ENCODE peak calls at places on chromosomes 3 and 15, in seven cellular contexts. Q, X, J, C, N, H and Z are unnamed samples.

GRCh38 chr15:45149060-45149459 is 19.3 kb downstream of the DUOX1 start:
- DNase-seq in Q (no peak), X (no peak), J (no peak), C (no peak), N (no peak), H (no peak), Z (no peak)

GRCh38 chr3:116254535-116254934 is 190.8 kb downstream of the LSAMP start:
- DNase-seq in Q (no peak), X (no peak), J (no peak), C (no peak), N (no peak), H (no peak), Z (no peak)

GRCh38 chr3:186108106-186108940 is 566 bp downstream of the ETV5 start:
- DNase-seq in Q (peak), X (no peak), J (peak), C (peak), N (peak), H (peak), Z (peak)

GRCh38 chr15:79572691-79573340 is 140.7 kb downstream of the MINAR1 start:
- DNase-seq in Q (no peak), X (no peak), J (no peak), C (no peak), N (no peak), H (no peak), Z (no peak)

GRCh38 chr3:12822725-12823373 is 18.5 kb downstream of the RPL32 start:
- DNase-seq in Q (no peak), X (no peak), J (no peak), C (peak), N (no peak), H (no peak), Z (no peak)

GRCh38 chr15:101256756-101257155 is 4.9 kb upstream of the CHSY1 start:
- DNase-seq in Q (no peak), X (no peak), J (peak), C (peak), N (no peak), H (no peak), Z (no peak)

GRCh38 chr15:46900992-46901391 is 816.3 kb upstream of the SEMA6D start:
- DNase-seq in Q (no peak), X (no peak), J (no peak), C (no peak), N (no peak), H (no peak), Z (no peak)

GRCh38 chr15:96350321-96350720 is 19.8 kb downstream of the NR2F2 start:
- DNase-seq in Q (no peak), X (no peak), J (no peak), C (no peak), N (no peak), H (no peak), Z (no peak)

GRCh38 chr3:104909721-104910120 is 457.0 kb upstream of the ALCAM start:
- DNase-seq in Q (peak), X (no peak), J (no peak), C (no peak), N (no peak), H (no peak), Z (no peak)

GRCh38 chr15:66848666-66849392 is 146.8 kb downstream of the SMAD6 start:
- DNase-seq in Q (no peak), X (no peak), J (no peak), C (no peak), N (no peak), H (no peak), Z (no peak)

GRCh38 chr3:63089007-63089406 is 189.1 kb upstream of the SYNPR start:
- DNase-seq in Q (no peak), X (no peak), J (no peak), C (no peak), N (no peak), H (no peak), Z (no peak)

GRCh38 chr15:63420333-63420741 is 38.7 kb upstream of the CA12 start:
- DNase-seq in Q (no peak), X (no peak), J (no peak), C (no peak), N (no peak), H (no peak), Z (no peak)

GRCh38 chr3:72494076-72495000 is 353.9 kb downstream of the SHQ1 start:
- DNase-seq in Q (no peak), X (no peak), J (no peak), C (no peak), N (no peak), H (no peak), Z (no peak)

GRCh38 chr3:14460342-14461005 is 58.1 kb downstream of the SLC6A6 start:
- DNase-seq in Q (no peak), X (no peak), J (no peak), C (peak), N (no peak), H (peak), Z (peak)